ENCODE peak calls at places on chromosomes 5 and 9, in ten cellular contexts. One of them, this sample, is unnamed.

GRCh38 chr9:98450486-98450885 is 195.0 kb upstream of the TBC1D2 start:
- DNase-seq in AG10803: peak; percentile 72
- DNase-seq in anterior cingulate cortex: no peak
- DNase-seq in endodermal cell: no peak
- DNase-seq in stomach: no peak
- DNase-seq in ovary: no peak
- DNase-seq in coronary artery: peak; percentile 22
- DNase-seq in neural progenitor cell: no peak
- DNase-seq in left colon: no peak
- DNase-seq in NCI-H187 treated with DMSO at 0.1 percent for 48 hours: no peak
- DNase-seq in this sample: no peak

GRCh38 chr9:68505681-68506409 is 34.8 kb downstream of the TMEM252 start:
- DNase-seq in NCI-H187 treated with DMSO at 0.1 percent for 48 hours: no peak
- DNase-seq in anterior cingulate cortex: no peak
- DNase-seq in AG10803: no peak
- DNase-seq in endodermal cell: no peak
- DNase-seq in stomach: no peak
- DNase-seq in coronary artery: no peak
- DNase-seq in left colon: no peak
- DNase-seq in ovary: no peak
- DNase-seq in neural progenitor cell: no peak
- DNase-seq in this sample: peak; percentile 67

GRCh38 chr5:78509884-78510769 is 138.4 kb downstream of the LHFPL2 start:
- DNase-seq in endodermal cell: peak; percentile 87
- DNase-seq in ovary: no peak
- DNase-seq in neural progenitor cell: peak; percentile 70
- DNase-seq in AG10803: no peak
- DNase-seq in anterior cingulate cortex: no peak
- DNase-seq in left colon: peak; percentile 72
- DNase-seq in coronary artery: peak; percentile 81
- DNase-seq in stomach: peak; percentile 85
- DNase-seq in NCI-H187 treated with DMSO at 0.1 percent for 48 hours: no peak
- DNase-seq in this sample: peak; percentile 47

GRCh38 chr5:37789991-37790390 is 49.9 kb downstream of the GDNF start:
- DNase-seq in AG10803: peak; percentile 95
- DNase-seq in ovary: no peak
- DNase-seq in NCI-H187 treated with DMSO at 0.1 percent for 48 hours: no peak
- DNase-seq in coronary artery: no peak
- DNase-seq in stomach: no peak
- DNase-seq in endodermal cell: no peak
- DNase-seq in anterior cingulate cortex: no peak
- DNase-seq in left colon: no peak
- DNase-seq in neural progenitor cell: no peak
- DNase-seq in this sample: no peak

GRCh38 chr5:139746691-139747582 is 48.7 kb upstream of the PSD2 start:
- DNase-seq in AG10803: no peak
- DNase-seq in NCI-H187 treated with DMSO at 0.1 percent for 48 hours: no peak
- DNase-seq in ovary: peak; percentile 33
- DNase-seq in anterior cingulate cortex: no peak
- DNase-seq in coronary artery: no peak
- DNase-seq in endodermal cell: peak; percentile 82
- DNase-seq in neural progenitor cell: no peak
- DNase-seq in left colon: no peak
- DNase-seq in stomach: peak; percentile 33
- DNase-seq in this sample: no peak

GRCh38 chr5:114858964-114859363 is 310.7 kb downstream of the TRIM36 start:
- DNase-seq in NCI-H187 treated with DMSO at 0.1 percent for 48 hours: no peak
- DNase-seq in neural progenitor cell: no peak
- DNase-seq in anterior cingulate cortex: no peak
- DNase-seq in coronary artery: no peak
- DNase-seq in stomach: no peak
- DNase-seq in endodermal cell: no peak
- DNase-seq in ovary: no peak
- DNase-seq in AG10803: no peak
- DNase-seq in left colon: no peak
- DNase-seq in this sample: no peak

GRCh38 chr9:99867536-99867935 is 38.9 kb upstream of the STX17 start:
- DNase-seq in stomach: no peak
- DNase-seq in anterior cingulate cortex: no peak
- DNase-seq in neural progenitor cell: no peak
- DNase-seq in AG10803: peak; percentile 38
- DNase-seq in NCI-H187 treated with DMSO at 0.1 percent for 48 hours: no peak
- DNase-seq in ovary: no peak
- DNase-seq in left colon: no peak
- DNase-seq in endodermal cell: no peak
- DNase-seq in coronary artery: no peak
- DNase-seq in this sample: no peak

GRCh38 chr9:31243386-31243785 is 1141.1 kb upstream of the ACO1 start:
- DNase-seq in stomach: no peak
- DNase-seq in anterior cingulate cortex: no peak
- DNase-seq in neural progenitor cell: peak; percentile 3
- DNase-seq in ovary: no peak
- DNase-seq in NCI-H187 treated with DMSO at 0.1 percent for 48 hours: no peak
- DNase-seq in endodermal cell: no peak
- DNase-seq in AG10803: no peak
- DNase-seq in coronary artery: no peak
- DNase-seq in left colon: no peak
- DNase-seq in this sample: no peak

GRCh38 chr9:113307401-113307975 is 4.3 kb upstream of the RNF183 start:
- DNase-seq in AG10803: no peak
- DNase-seq in neural progenitor cell: no peak
- DNase-seq in NCI-H187 treated with DMSO at 0.1 percent for 48 hours: no peak
- DNase-seq in ovary: no peak
- DNase-seq in coronary artery: no peak
- DNase-seq in stomach: no peak
- DNase-seq in left colon: no peak
- DNase-seq in endodermal cell: no peak
- DNase-seq in anterior cingulate cortex: no peak
- DNase-seq in this sample: no peak

GRCh38 chr9:131545003-131545785 is at the start of gene PRRT1B:
- DNase-seq in AG10803: no peak
- DNase-seq in ovary: no peak
- DNase-seq in endodermal cell: no peak
- DNase-seq in neural progenitor cell: no peak
- DNase-seq in anterior cingulate cortex: no peak
- DNase-seq in coronary artery: no peak
- DNase-seq in NCI-H187 treated with DMSO at 0.1 percent for 48 hours: no peak
- DNase-seq in stomach: peak; percentile 94
- DNase-seq in left colon: peak; percentile 89
- DNase-seq in this sample: peak; percentile 92

GRCh38 chr5:177530638-177531037 is 13.9 kb upstream of the DDX41 start:
- DNase-seq in stomach: no peak
- DNase-seq in endodermal cell: no peak
- DNase-seq in NCI-H187 treated with DMSO at 0.1 percent for 48 hours: no peak
- DNase-seq in coronary artery: no peak
- DNase-seq in anterior cingulate cortex: no peak
- DNase-seq in left colon: no peak
- DNase-seq in ovary: no peak
- DNase-seq in neural progenitor cell: no peak
- DNase-seq in AG10803: no peak
- DNase-seq in this sample: no peak

GRCh38 chr9:138020120-138020794 is 142.7 kb downstream of the CACNA1B start:
- DNase-seq in endodermal cell: peak; percentile 46
- DNase-seq in neural progenitor cell: no peak
- DNase-seq in coronary artery: no peak
- DNase-seq in ovary: no peak
- DNase-seq in NCI-H187 treated with DMSO at 0.1 percent for 48 hours: no peak
- DNase-seq in stomach: peak; percentile 25
- DNase-seq in left colon: no peak
- DNase-seq in anterior cingulate cortex: no peak
- DNase-seq in AG10803: no peak
- DNase-seq in this sample: no peak

This sample was measured in T47D.